ENCODE peak calls at places on chromosomes 2 and 18, in seven cellular contexts. M is left lung, W is tibial nerve, X is adrenal gland, E is psoas muscle, Q is fibroblast of lung, I is neural progenitor cell. H is an unnamed sample.

GRCh38 chr2:45869165-45869501 is 217.7 kb downstream of the PRKCE start:
- DNase-seq in X (no peak), Q (peak; percentile 71), W (no peak), E (no peak), M (no peak), I (no peak), H (no peak)

GRCh38 chr18:61322265-61322873 is 10.9 kb upstream of the CDH20 start:
- DNase-seq in W (peak; percentile 44), X (peak; percentile 42), M (no peak), Q (peak; percentile 38), I (peak; percentile 83), E (peak; percentile 30), H (peak; percentile 40)

GRCh38 chr2:147232225-147232669 is 612.6 kb upstream of the ACVR2A start:
- DNase-seq in I (no peak), E (no peak), Q (no peak), X (no peak), W (no peak), M (no peak), H (no peak)

GRCh38 chr2:36731941-36732700 is 35.6 kb downstream of the VIT start:
- DNase-seq in W (no peak), M (no peak), Q (peak; percentile 66), E (no peak), X (no peak), I (no peak), H (no peak)

GRCh38 chr2:65265090-65266045 is 37.7 kb downstream of the ACTR2 start:
- DNase-seq in X (peak; percentile 36), M (no peak), I (peak; percentile 66), W (peak; percentile 70), Q (peak; percentile 81), E (no peak), H (no peak)

GRCh38 chr2:4553219-4553618 is 849.8 kb downstream of the DCDC2C start:
- DNase-seq in W (no peak), X (no peak), M (no peak), Q (no peak), E (no peak), I (no peak), H (no peak)

GRCh38 chr2:112465373-112465772 is 16.6 kb upstream of the TTL start:
- DNase-seq in E (no peak), W (no peak), M (no peak), I (peak; percentile 24), Q (peak; percentile 23), X (no peak), H (no peak)

GRCh38 chr18:62634991-62635630 is 80.2 kb upstream of the PHLPP1 start:
- DNase-seq in W (no peak), E (no peak), M (no peak), I (no peak), X (no peak), Q (no peak), H (no peak)

GRCh38 chr18:9020221-9020620 is 82.3 kb upstream of the NDUFV2 start:
- DNase-seq in E (no peak), W (no peak), X (no peak), I (no peak), Q (no peak), M (no peak), H (no peak)

GRCh38 chr2:41241325-41242000 is 789.6 kb upstream of the SLC8A1 start:
- DNase-seq in M (no peak), E (no peak), I (no peak), W (no peak), X (no peak), Q (no peak), H (peak; percentile 40)

GRCh38 chr18:48356909-48357631 is 52.1 kb downstream of the ZBTB7C start:
- DNase-seq in E (no peak), Q (no peak), X (no peak), I (no peak), M (no peak), W (no peak), H (no peak)

GRCh38 chr18:77087391-77088141 is 45.0 kb downstream of the MBP start:
- DNase-seq in I (peak; percentile 73), Q (peak; percentile 51), X (no peak), M (no peak), E (peak; percentile 64), W (no peak), H (peak; percentile 61)

GRCh38 chr2:150689600-150689999 is 202.1 kb upstream of the RND3 start:
- DNase-seq in E (no peak), M (no peak), X (no peak), I (no peak), W (no peak), Q (no peak), H (no peak)

GRCh38 chr18:9753863-9754262 is 45.8 kb downstream of the RAB31 start:
- DNase-seq in M (no peak), W (no peak), X (no peak), E (no peak), Q (peak; percentile 71), I (no peak), H (no peak)

GRCh38 chr2:234861841-234862735 is 89.7 kb upstream of the SH3BP4 start:
- DNase-seq in Q (no peak), W (peak; percentile 23), M (no peak), E (no peak), X (peak; percentile 67), I (no peak), H (peak; percentile 56)

GRCh38 chr2:142347751-142348150 is 216.9 kb upstream of the LRP1B start:
- DNase-seq in W (no peak), E (no peak), I (no peak), M (no peak), Q (no peak), X (no peak), H (no peak)

GRCh38 chr2:33069894-33070651 is 123.3 kb downstream of the LTBP1 start:
- DNase-seq in Q (peak; percentile 100), E (peak; percentile 68), M (peak; percentile 42), W (peak; percentile 13), X (peak; percentile 86), I (no peak), H (no peak)

DNA sequence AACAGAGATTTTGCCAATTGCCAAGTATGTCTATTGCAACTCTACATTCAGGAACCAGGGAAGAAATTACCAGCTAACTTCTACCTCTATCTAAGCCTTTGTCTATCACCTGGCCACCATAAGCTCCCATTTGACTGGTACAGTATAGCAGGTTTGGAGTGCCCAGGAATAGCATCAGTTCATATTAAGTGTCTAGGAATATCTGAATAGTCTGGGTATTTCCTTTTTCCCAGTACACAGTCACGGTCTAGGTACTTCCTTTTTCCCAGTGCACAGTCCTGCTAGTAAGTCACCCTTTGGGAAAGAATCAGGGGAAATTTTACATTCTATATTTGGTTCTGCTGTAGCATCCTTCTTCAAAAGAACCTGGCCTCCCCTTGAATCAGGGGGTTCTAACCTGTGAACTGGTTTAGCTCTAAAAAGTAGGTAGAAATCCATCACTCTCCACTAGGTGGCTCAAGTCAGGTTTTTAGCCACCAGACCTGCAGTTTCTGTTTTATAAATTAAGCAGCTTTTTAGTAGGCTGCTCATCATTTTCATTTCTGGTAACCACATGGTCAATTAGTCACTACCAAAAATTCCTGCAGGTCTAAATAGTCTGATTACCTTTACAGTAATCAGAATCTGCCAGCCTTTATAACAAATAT is 49.3 kb upstream of the DNAJC10 start:
- DNase-seq in I (peak; percentile 39), E (no peak), M (no peak), W (no peak), X (no peak), Q (peak; percentile 20), H (no peak)
- TF ChIP-seq CTCF in I (peak; percentile 67), E (peak; percentile 16), M (no peak), W (peak; percentile 32), X (peak; percentile 29), Q (peak; percentile 64), H (peak; percentile 53)

DNA sequence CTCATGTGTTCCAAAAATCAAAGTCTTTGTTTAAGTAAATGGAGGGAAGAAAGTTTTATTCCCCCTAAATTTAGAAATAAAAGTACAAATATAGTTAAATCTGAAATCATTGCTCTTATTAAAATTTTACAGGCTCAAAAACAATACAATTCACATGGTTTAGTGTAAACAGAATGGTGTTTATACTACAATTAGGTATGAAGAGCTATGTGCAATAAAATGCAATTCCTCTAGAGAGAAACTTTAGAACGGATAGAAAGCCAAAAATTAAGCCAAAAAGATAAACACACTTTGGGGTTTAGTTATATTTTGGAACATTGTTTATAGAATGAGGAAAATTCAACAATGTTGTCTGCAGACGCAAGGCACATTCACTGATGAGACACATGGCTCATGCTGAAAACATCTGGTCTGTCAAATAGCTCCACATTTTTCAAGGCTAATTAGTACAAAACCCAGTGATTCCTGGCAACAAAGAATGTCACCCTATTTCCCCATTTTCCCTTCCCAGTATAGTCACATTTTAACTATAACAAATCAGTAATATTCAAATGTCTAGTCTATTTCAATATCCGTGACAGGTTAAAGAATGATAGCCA is 103.2 kb downstream of the EXOC6B start:
- DNase-seq in X (peak; percentile 34), Q (peak; percentile 75), E (no peak), W (no peak), M (no peak), I (no peak), H (no peak)
- H3K4me1 ChIP-seq in X (peaks cover 8% of the 10 kb centered on the region), Q (peaks cover 4% of the 10 kb centered on the region), E (no peaks in the 10 kb centered on the region), W (peaks cover 18% of the 10 kb centered on the region), M (no peaks in the 10 kb centered on the region), I (peaks cover 15% of the 10 kb centered on the region), H (peaks cover 24% of the 10 kb centered on the region)

GRCh38 chr2:9211496-9211895 is 4.9 kb downstream of the ASAP2 start:
- DNase-seq in Q (no peak), E (no peak), I (no peak), X (no peak), W (no peak), M (no peak), H (peak; percentile 66)

GRCh38 chr2:9212661-9213411 is 6.2 kb downstream of the ASAP2 start:
- DNase-seq in W (no peak), M (no peak), E (no peak), X (no peak), Q (no peak), I (no peak), H (no peak)

GRCh38 chr2:9212010-9212638 is 5.5 kb downstream of the ASAP2 start:
- DNase-seq in Q (no peak), W (no peak), M (no peak), X (no peak), I (no peak), E (no peak), H (no peak)

GRCh38 chr2:9207641-9208301 is 1.2 kb downstream of the ASAP2 start:
- DNase-seq in M (peak; percentile 70), I (peak; percentile 27), X (no peak), Q (no peak), E (peak; percentile 16), W (no peak), H (no peak)

GRCh38 chr2:9210030-9210429 is 3.4 kb downstream of the ASAP2 start:
- DNase-seq in E (no peak), I (no peak), Q (no peak), X (no peak), W (no peak), M (no peak), H (no peak)
- H3K27ac ChIP-seq in E (no peak overlapping the region), I (no peak overlapping the region), Q (no peak overlapping the region), X (no peak overlapping the region), W (peak overlapping the region; percentile 78), M (no peak overlapping the region), H (peak overlapping the region; percentile 92)

GRCh38 chr2:24616606-24617005 is 125.6 kb downstream of the NCOA1 start:
- DNase-seq in M (no peak), X (no peak), Q (no peak), I (peak; percentile 33), E (no peak), W (no peak), H (no peak)

GRCh38 chr2:24611626-24612025 is 120.6 kb downstream of the NCOA1 start:
- DNase-seq in W (no peak), M (no peak), X (no peak), Q (no peak), E (no peak), I (no peak), H (no peak)

GRCh38 chr2:24617431-24617830 is 126.4 kb downstream of the NCOA1 start:
- DNase-seq in I (no peak), Q (peak; percentile 29), E (no peak), M (no peak), W (no peak), X (no peak), H (no peak)

GRCh38 chr2:24613154-24613814 is 122.2 kb downstream of the NCOA1 start:
- DNase-seq in W (no peak), E (no peak), Q (peak; percentile 25), M (no peak), I (peak; percentile 73), X (no peak), H (no peak)
- TF ChIP-seq CTCF in W (no peak), E (peak; percentile 24), Q (peak; percentile 57), M (peak; percentile 13), I (peak; percentile 69), X (no peak), H (peak; percentile 34)

H was measured in left ventricle myocardium inferior.